ENCODE peak calls at places on chromosomes 13 and 19, in six cellular contexts. P is heart left ventricle, U is HCT116, X is left ventricle myocardium inferior, J is left lung, Y is mucosa of descending colon. H is an unnamed sample.

GRCh38 chr13:109704771-109705628 is 81.4 kb downstream of the IRS2 start:
- DNase-seq in P (peak; percentile 65), U (no peak), X (peak; percentile 47), J (peak; percentile 86), Y (peak; percentile 71), H (no peak)

GRCh38 chr13:70960841-70961443 is 852.7 kb upstream of the KLHL1 start:
- DNase-seq in P (no peak), U (no peak), X (no peak), J (no peak), Y (no peak), H (no peak)

GRCh38 chr13:96958286-96958891 is 35.9 kb downstream of the OXGR1 start:
- DNase-seq in P (no peak), U (no peak), X (no peak), J (no peak), Y (no peak), H (no peak)

GRCh38 chr13:49214917-49215376 is 5.2 kb upstream of the MLNR start:
- DNase-seq in P (peak; percentile 66), U (peak; percentile 19), X (no peak), J (peak; percentile 75), Y (peak; percentile 71), H (no peak)

GRCh38 chr19:16327911-16328823 is 3.5 kb downstream of the KLF2 start:
- DNase-seq in P (peak; percentile 74), U (no peak), X (peak; percentile 79), J (peak; percentile 84), Y (peak; percentile 74), H (no peak)

GRCh38 chr13:36341718-36342117 is 4.5 kb downstream of the SPART start:
- DNase-seq in P (no peak), U (no peak), X (no peak), J (no peak), Y (no peak), H (no peak)

GRCh38 chr19:50315773-50316448 is 13.3 kb downstream of the KCNC3 start:
- DNase-seq in P (no peak), U (no peak), X (no peak), J (peak; percentile 50), Y (peak; percentile 23), H (no peak)

GRCh38 chr13:90542959-90543358 is 804.5 kb upstream of the MIR17HG start:
- DNase-seq in P (no peak), U (no peak), X (no peak), J (no peak), Y (no peak), H (no peak)

GRCh38 chr19:35533822-35534521 is 716 bp downstream of the GAPDHS start:
- DNase-seq in P (no peak), U (no peak), X (no peak), J (peak; percentile 83), Y (peak; percentile 73), H (no peak)

GRCh38 chr13:28531195-28531955 is 36.4 kb upstream of the FLT1 start:
- DNase-seq in P (peak; percentile 80), U (no peak), X (peak; percentile 61), J (no peak), Y (peak; percentile 60), H (no peak)

GRCh38 chr13:28528388-28528787 is 33.5 kb upstream of the FLT1 start:
- DNase-seq in P (no peak), U (no peak), X (no peak), J (no peak), Y (no peak), H (no peak)

GRCh38 chr13:28530729-28531194 is 35.8 kb upstream of the FLT1 start:
- DNase-seq in P (no peak), U (no peak), X (no peak), J (peak; percentile 85), Y (no peak), H (no peak)

GRCh38 chr13:28528848-28529247 is 33.9 kb upstream of the FLT1 start:
- DNase-seq in P (no peak), U (no peak), X (no peak), J (no peak), Y (no peak), H (no peak)

DNA sequence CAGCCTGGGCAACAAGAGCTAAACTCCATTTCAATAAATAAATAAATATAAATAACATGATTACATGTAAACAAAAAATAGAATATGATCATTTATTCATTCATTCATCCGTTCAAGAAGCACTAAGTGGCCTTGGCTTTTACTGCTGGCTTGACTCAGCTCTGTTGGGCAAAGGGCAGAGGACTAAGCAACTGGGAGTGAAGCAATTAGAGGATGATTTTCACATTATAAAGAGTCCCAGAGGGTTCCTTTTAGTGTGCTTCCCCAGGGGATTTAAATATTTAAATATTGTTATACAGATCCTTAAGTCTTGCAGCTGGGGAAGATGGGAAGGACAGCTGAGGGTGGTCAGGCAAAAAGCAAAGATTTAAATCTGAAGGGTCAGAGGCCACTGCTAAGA is 34.9 kb upstream of the FLT1 start:
- DNase-seq in P (no peak), U (no peak), X (no peak), J (no peak), Y (no peak), H (no peak)
- H3K4me1 ChIP-seq in P (peaks cover 29% of the 10 kb centered on the region), U (peaks cover 7% of the 10 kb centered on the region), X (peaks cover 30% of the 10 kb centered on the region), J (peaks cover 8% of the 10 kb centered on the region), Y (peaks cover 17% of the 10 kb centered on the region), H (peaks cover 6% of the 10 kb centered on the region)

DNA sequence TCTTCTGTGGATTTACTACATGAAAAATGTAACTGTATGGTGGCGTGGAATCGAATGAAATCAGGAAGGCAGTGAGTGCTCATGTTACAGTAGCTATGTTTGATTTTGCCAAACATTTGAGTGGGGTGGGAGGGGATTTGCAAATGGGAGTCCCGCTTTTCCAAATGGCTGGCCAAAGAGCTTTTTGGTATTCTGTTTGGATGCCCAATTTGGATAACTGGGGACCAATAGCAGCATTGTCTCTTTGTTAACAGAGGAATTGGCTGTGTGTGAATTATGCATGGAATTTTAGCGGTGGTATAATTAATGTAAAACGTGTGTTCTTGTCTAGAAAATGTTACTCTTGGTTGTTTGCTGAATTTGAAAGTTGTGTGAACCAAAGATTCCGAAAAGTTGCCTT is 17.8 kb downstream of the HNRNPM start:
- DNase-seq in P (no peak), U (no peak), X (no peak), J (no peak), Y (no peak), H (no peak)
- H3K4me1 ChIP-seq in P (peaks cover 56% of the 10 kb centered on the region), U (peaks cover 23% of the 10 kb centered on the region), X (peaks cover 60% of the 10 kb centered on the region), J (peaks cover 34% of the 10 kb centered on the region), Y (peaks cover 26% of the 10 kb centered on the region), H (peaks cover 3% of the 10 kb centered on the region)

DNA sequence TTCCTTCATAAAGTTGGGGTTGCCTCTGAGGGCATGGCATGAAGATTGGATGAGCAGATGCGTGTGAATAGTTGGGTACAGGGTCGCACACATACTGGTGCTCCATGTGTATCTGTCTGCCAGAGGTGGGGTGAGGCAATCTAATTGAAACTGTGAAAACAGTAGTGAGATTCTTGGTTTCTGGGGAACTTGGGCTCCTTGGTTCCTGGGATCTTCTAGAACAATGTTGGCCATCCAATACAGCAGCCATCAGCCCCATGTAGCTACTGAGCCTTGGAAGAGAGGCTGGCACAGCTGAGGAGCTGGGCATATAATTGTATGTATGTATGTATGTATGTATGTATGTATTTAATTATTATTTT is 616 bp downstream of the FCHO1 start:
- DNase-seq in P (no peak), U (no peak), X (no peak), J (no peak), Y (no peak), H (no peak)
- H3K4me1 ChIP-seq in P (peaks cover 5% of the 10 kb centered on the region), U (peaks cover 19% of the 10 kb centered on the region), X (peaks cover 12% of the 10 kb centered on the region), J (peaks cover 4% of the 10 kb centered on the region), Y (peaks cover 12% of the 10 kb centered on the region), H (no peaks in the 10 kb centered on the region)

GRCh38 chr13:51241720-51242119 is 19.5 kb downstream of the FAM124A start:
- DNase-seq in P (no peak), U (no peak), X (no peak), J (no peak), Y (no peak), H (no peak)

GRCh38 chr13:51243227-51243626 is 21.0 kb downstream of the FAM124A start:
- DNase-seq in P (no peak), U (no peak), X (no peak), J (no peak), Y (no peak), H (no peak)

GRCh38 chr13:51237887-51238286 is 15.7 kb downstream of the FAM124A start:
- DNase-seq in P (no peak), U (no peak), X (no peak), J (no peak), Y (no peak), H (no peak)

GRCh38 chr13:51240888-51241475 is 18.8 kb downstream of the FAM124A start:
- DNase-seq in P (no peak), U (no peak), X (no peak), J (no peak), Y (no peak), H (no peak)

DNA sequence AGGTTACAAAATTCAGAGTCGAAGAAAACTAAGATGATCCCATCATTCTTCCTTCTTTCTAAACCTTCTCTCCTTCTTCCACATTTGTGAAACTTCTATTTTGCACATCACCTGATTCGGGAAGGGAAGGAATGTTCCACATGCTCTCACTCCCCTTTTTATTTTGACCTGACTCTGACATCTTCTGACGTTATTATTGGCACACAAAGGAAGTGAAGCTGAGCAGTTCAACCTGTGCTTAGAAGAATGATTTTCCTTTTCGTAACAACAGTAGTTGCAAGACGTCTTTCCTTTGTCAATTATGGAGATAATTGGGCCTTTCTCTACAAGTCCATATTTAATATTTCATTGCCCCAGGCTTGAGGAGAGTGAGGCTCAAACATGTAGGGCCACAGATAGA is 18.0 kb downstream of the FAM124A start:
- DNase-seq in P (no peak), U (no peak), X (no peak), J (no peak), Y (no peak), H (no peak)
- H3K4me1 ChIP-seq in P (peaks cover 13% of the 10 kb centered on the region), U (no peaks in the 10 kb centered on the region), X (peaks cover 87% of the 10 kb centered on the region), J (no peaks in the 10 kb centered on the region), Y (no peaks in the 10 kb centered on the region), H (peaks cover 8% of the 10 kb centered on the region)

DNA sequence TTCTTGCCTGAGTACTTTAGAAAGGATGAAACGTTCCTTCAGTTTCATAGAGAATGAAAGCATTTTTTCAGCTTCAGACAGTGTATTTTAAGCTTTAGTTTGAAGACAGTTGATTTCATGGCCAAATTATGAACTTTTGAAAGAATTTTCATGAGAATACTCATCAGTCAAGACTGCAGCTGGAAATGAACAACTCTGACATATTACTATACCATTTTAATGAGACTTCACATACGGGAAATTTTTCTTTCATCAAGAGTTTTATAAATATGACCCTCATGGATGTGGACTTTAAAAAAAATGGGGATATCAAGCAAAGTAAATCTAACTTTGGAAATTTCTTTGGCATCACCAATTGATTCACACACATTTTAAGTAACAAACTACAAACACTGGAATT is 6.4 kb downstream of the LATS2 start:
- DNase-seq in P (no peak), U (no peak), X (no peak), J (no peak), Y (no peak), H (no peak)
- H3K4me1 ChIP-seq in P (peaks cover 86% of the 10 kb centered on the region), U (peaks cover 16% of the 10 kb centered on the region), X (peaks cover 100% of the 10 kb centered on the region), J (peaks cover 20% of the 10 kb centered on the region), Y (no peaks in the 10 kb centered on the region), H (peaks cover 2% of the 10 kb centered on the region)

GRCh38 chr19:1411255-1412191 is 4.1 kb downstream of the DAZAP1 start:
- DNase-seq in P (peak; percentile 81), U (no peak), X (peak; percentile 80), J (peak; percentile 82), Y (peak; percentile 66), H (no peak)
- H3K4me1 ChIP-seq in P (peaks cover 69% of the 10 kb centered on the region), U (peaks cover 74% of the 10 kb centered on the region), X (peaks cover 93% of the 10 kb centered on the region), J (peaks cover 58% of the 10 kb centered on the region), Y (peaks cover 55% of the 10 kb centered on the region), H (peaks cover 21% of the 10 kb centered on the region)

GRCh38 chr13:25248071-25248470 is 39.2 kb downstream of the MTMR6 start:
- DNase-seq in P (no peak), U (no peak), X (no peak), J (no peak), Y (no peak), H (no peak)
- H3K4me1 ChIP-seq in P (no peaks in the 10 kb centered on the region), U (no peaks in the 10 kb centered on the region), X (no peaks in the 10 kb centered on the region), J (no peaks in the 10 kb centered on the region), Y (no peaks in the 10 kb centered on the region), H (no peaks in the 10 kb centered on the region)